ENCODE peak calls at places on chromosomes 6 and 20, in eight cellular contexts. One of them, this sample, is unnamed.
A peak's percentile ranks its signal among the peaks of the same experiment; 100 is the strongest.

GRCh38 chr20:62043131-62043914 is 22.4 kb downstream of the TAF4 start:
- DNase-seq in adipocyte: peak; percentile 56
- DNase-seq in OCI-LY7: no peak
- DNase-seq in left lung: peak; percentile 22
- DNase-seq in A549: no peak
- DNase-seq in GM23338: no peak
- DNase-seq in GM12878: no peak
- DNase-seq in colonic mucosa: no peak
- DNase-seq in this sample: no peak

GRCh38 chr6:87543836-87544735 is 45.7 kb downstream of the RARS2 start:
- DNase-seq in GM12878: no peak
- DNase-seq in GM23338: no peak
- DNase-seq in A549: no peak
- DNase-seq in adipocyte: no peak
- DNase-seq in left lung: no peak
- DNase-seq in colonic mucosa: no peak
- DNase-seq in OCI-LY7: no peak
- DNase-seq in this sample: peak; percentile 17

GRCh38 chr20:35359335-35359997 is 52.3 kb downstream of the UQCC1 start:
- DNase-seq in GM23338: no peak
- DNase-seq in colonic mucosa: no peak
- DNase-seq in adipocyte: no peak
- DNase-seq in GM12878: no peak
- DNase-seq in left lung: no peak
- DNase-seq in A549: no peak
- DNase-seq in OCI-LY7: no peak
- DNase-seq in this sample: no peak

GRCh38 chr20:38298768-38299288 is 5.1 kb upstream of the BPI start:
- DNase-seq in adipocyte: peak; percentile 66
- DNase-seq in GM12878: no peak
- DNase-seq in left lung: no peak
- DNase-seq in A549: no peak
- DNase-seq in colonic mucosa: peak; percentile 38
- DNase-seq in GM23338: no peak
- DNase-seq in OCI-LY7: no peak
- DNase-seq in this sample: no peak

GRCh38 chr6:56760842-56761241 is 118.2 kb upstream of the DST start:
- DNase-seq in OCI-LY7: no peak
- DNase-seq in left lung: no peak
- DNase-seq in GM23338: no peak
- DNase-seq in adipocyte: no peak
- DNase-seq in colonic mucosa: no peak
- DNase-seq in GM12878: no peak
- DNase-seq in A549: no peak
- DNase-seq in this sample: no peak

GRCh38 chr6:133236898-133237297 is 4.3 kb upstream of the EYA4 start:
- DNase-seq in left lung: no peak
- DNase-seq in GM12878: no peak
- DNase-seq in OCI-LY7: no peak
- DNase-seq in adipocyte: peak; percentile 91
- DNase-seq in colonic mucosa: no peak
- DNase-seq in GM23338: no peak
- DNase-seq in A549: no peak
- DNase-seq in this sample: no peak

GRCh38 chr6:151704383-151704782 is 103.1 kb upstream of the ESR1 start:
- DNase-seq in GM12878: no peak
- DNase-seq in left lung: no peak
- DNase-seq in OCI-LY7: no peak
- DNase-seq in colonic mucosa: no peak
- DNase-seq in A549: no peak
- DNase-seq in adipocyte: no peak
- DNase-seq in GM23338: no peak
- DNase-seq in this sample: no peak

GRCh38 chr20:44071526-44072111 is 115.4 kb downstream of the JPH2 start:
- DNase-seq in GM12878: no peak
- DNase-seq in GM23338: no peak
- DNase-seq in OCI-LY7: no peak
- DNase-seq in colonic mucosa: no peak
- DNase-seq in A549: no peak
- DNase-seq in left lung: peak; percentile 68
- DNase-seq in adipocyte: no peak
- DNase-seq in this sample: no peak

GRCh38 chr6:123967900-123968299 is 164.2 kb downstream of the NKAIN2 start:
- DNase-seq in colonic mucosa: no peak
- DNase-seq in GM12878: no peak
- DNase-seq in A549: no peak
- DNase-seq in GM23338: no peak
- DNase-seq in adipocyte: no peak
- DNase-seq in left lung: no peak
- DNase-seq in OCI-LY7: no peak
- DNase-seq in this sample: no peak

GRCh38 chr20:34891166-34892062 is 15.0 kb downstream of the ACSS2 start:
- DNase-seq in OCI-LY7: no peak
- DNase-seq in adipocyte: peak; percentile 72
- DNase-seq in colonic mucosa: no peak
- DNase-seq in GM12878: no peak
- DNase-seq in left lung: no peak
- DNase-seq in GM23338: no peak
- DNase-seq in A549: no peak
- DNase-seq in this sample: no peak

GRCh38 chr6:8215631-8216030 is 113.3 kb upstream of the EEF1E1 start:
- DNase-seq in A549: no peak
- DNase-seq in OCI-LY7: no peak
- DNase-seq in colonic mucosa: no peak
- DNase-seq in GM12878: no peak
- DNase-seq in GM23338: no peak
- DNase-seq in left lung: no peak
- DNase-seq in adipocyte: peak; percentile 71
- DNase-seq in this sample: no peak

GRCh38 chr20:7347409-7347808 is 579.9 kb downstream of the BMP2 start:
- DNase-seq in colonic mucosa: no peak
- DNase-seq in GM12878: no peak
- DNase-seq in adipocyte: no peak
- DNase-seq in A549: no peak
- DNase-seq in GM23338: no peak
- DNase-seq in left lung: no peak
- DNase-seq in OCI-LY7: no peak
- DNase-seq in this sample: no peak

DNA sequence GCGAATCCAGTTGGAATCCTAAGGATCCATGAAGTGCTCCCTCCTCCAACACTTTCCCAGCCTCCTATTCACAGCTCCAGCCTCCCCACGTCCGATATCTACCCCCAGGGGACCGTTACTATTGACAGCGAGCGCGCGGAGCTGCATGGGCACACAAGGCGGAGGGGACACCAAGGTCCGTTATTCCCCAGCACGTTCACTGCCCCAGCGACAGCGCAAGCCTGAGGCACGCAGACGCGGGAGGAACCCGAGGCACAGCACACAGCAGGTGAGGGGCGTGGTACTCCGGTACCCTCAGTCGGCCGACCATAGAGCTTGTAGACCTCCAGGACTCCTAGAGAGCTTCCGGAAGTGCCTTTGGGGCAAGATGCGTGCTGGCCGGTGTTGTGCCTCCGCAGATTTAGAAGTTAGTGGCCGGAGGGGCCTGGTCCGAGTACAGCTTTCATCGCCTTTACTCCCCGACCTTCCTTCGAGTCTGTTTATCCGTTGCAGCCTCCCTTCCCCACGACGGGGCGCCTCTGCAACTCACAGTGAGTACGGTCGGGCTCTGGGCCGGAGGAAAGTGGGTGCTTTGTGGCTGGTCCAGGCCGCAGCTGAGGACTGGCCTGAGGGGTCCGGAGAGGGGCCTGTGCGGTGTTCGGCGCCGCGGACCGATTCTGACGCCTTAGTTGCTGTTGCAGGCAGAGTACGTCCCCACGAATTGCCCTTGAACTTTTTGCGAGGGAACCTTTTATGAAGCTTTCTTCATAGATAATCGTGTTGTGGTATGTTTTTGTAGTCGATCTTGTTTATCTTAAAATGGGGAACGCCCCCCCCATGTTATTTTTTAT is at the start of gene ZKSCAN8:
- DNase-seq in OCI-LY7: peak; percentile 96
- DNase-seq in adipocyte: peak; percentile 87
- DNase-seq in left lung: peak; percentile 92
- DNase-seq in GM23338: peak; percentile 99
- DNase-seq in A549: peak; percentile 81
- DNase-seq in colonic mucosa: peak; percentile 86
- DNase-seq in GM12878: peak; percentile 78
- DNase-seq in this sample: peak; percentile 81
- H3K4me3 ChIP-seq in OCI-LY7: peak within 1 kb of the TSS; percentile 89
- H3K4me3 ChIP-seq in adipocyte: peak within 1 kb of the TSS; percentile 96
- H3K4me3 ChIP-seq in left lung: peak within 1 kb of the TSS; percentile 74
- H3K4me3 ChIP-seq in GM23338: peak within 1 kb of the TSS; percentile 83
- H3K4me3 ChIP-seq in A549: peak within 1 kb of the TSS; percentile 98
- H3K4me3 ChIP-seq in colonic mucosa: peak within 1 kb of the TSS; percentile 90
- H3K4me3 ChIP-seq in GM12878: peak within 1 kb of the TSS; percentile 88
- H3K4me3 ChIP-seq in this sample: peak within 1 kb of the TSS; percentile 80

GRCh38 chr20:50918403-50918802 is 12.8 kb downstream of the ADNP start:
- DNase-seq in OCI-LY7: no peak
- DNase-seq in GM23338: no peak
- DNase-seq in adipocyte: peak; percentile 71
- DNase-seq in left lung: no peak
- DNase-seq in GM12878: no peak
- DNase-seq in A549: no peak
- DNase-seq in colonic mucosa: no peak
- DNase-seq in this sample: no peak

GRCh38 chr20:50913976-50914375 is 17.3 kb downstream of the ADNP start:
- DNase-seq in adipocyte: peak; percentile 66
- DNase-seq in GM23338: no peak
- DNase-seq in A549: no peak
- DNase-seq in colonic mucosa: no peak
- DNase-seq in GM12878: no peak
- DNase-seq in OCI-LY7: no peak
- DNase-seq in left lung: no peak
- DNase-seq in this sample: no peak

GRCh38 chr20:50915424-50915823 is 15.8 kb downstream of the ADNP start:
- DNase-seq in colonic mucosa: no peak
- DNase-seq in A549: no peak
- DNase-seq in adipocyte: peak; percentile 69
- DNase-seq in left lung: no peak
- DNase-seq in GM23338: no peak
- DNase-seq in GM12878: no peak
- DNase-seq in OCI-LY7: no peak
- DNase-seq in this sample: no peak

GRCh38 chr20:50916934-50917333 is 14.3 kb downstream of the ADNP start:
- DNase-seq in left lung: no peak
- DNase-seq in adipocyte: no peak
- DNase-seq in colonic mucosa: no peak
- DNase-seq in A549: no peak
- DNase-seq in GM12878: no peak
- DNase-seq in OCI-LY7: no peak
- DNase-seq in GM23338: no peak
- DNase-seq in this sample: no peak

DNA sequence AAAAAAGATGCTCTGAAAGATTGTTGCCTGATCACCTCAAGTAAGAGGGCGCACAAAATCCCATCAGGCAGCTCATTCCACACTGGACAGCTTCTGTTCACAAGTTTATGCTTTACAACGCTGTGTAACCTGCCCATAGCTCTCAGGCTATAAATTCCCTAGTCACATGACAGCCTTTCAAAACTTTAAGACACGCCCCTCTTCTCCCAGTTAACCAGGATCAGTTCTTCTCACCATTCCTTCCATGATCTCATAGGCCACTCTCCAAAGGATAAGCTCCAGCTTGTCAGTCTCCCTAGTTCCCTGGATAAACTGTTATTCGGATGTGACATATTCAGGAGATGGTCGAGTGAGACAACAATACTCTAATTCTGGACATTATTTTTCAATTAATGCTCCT is 15.0 kb downstream of the ADNP start:
- DNase-seq in left lung: no peak
- DNase-seq in GM12878: no peak
- DNase-seq in OCI-LY7: no peak
- DNase-seq in A549: no peak
- DNase-seq in GM23338: peak; percentile 52
- DNase-seq in colonic mucosa: peak; percentile 49
- DNase-seq in adipocyte: peak; percentile 60
- DNase-seq in this sample: peak; percentile 73
- H3K4me1 ChIP-seq in left lung: peaks cover 84% of the 10 kb centered on the region
- H3K4me1 ChIP-seq in GM12878: peaks cover 62% of the 10 kb centered on the region
- H3K4me1 ChIP-seq in OCI-LY7: peaks cover 86% of the 10 kb centered on the region
- H3K4me1 ChIP-seq in A549: peaks cover 53% of the 10 kb centered on the region
- H3K4me1 ChIP-seq in GM23338: peaks cover 56% of the 10 kb centered on the region
- H3K4me1 ChIP-seq in colonic mucosa: peaks cover 10% of the 10 kb centered on the region
- H3K4me1 ChIP-seq in adipocyte: peaks cover 69% of the 10 kb centered on the region
- H3K4me1 ChIP-seq in this sample: peaks cover 17% of the 10 kb centered on the region

DNA sequence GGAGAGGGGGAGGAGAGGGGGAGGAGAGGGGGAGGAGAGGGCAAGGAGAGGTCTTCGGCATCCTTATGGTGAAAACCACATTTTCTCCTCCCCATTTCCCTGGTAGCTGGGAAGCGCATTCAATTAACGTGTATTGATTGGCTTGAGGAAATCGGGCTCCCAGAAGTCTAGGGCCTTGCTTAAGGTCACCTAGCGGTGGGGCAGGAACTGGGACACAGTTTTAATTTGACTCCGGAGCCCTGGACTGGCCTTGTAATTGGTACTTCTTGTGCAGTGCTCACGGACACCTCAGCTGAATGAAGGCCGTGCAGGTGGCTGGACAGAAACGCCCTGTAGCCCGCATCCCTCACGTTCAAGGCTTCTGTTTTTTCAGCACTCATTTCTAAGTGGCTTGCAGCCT is 42.8 kb downstream of the CTCFL start:
- DNase-seq in GM23338: no peak
- DNase-seq in GM12878: no peak
- DNase-seq in adipocyte: no peak
- DNase-seq in left lung: no peak
- DNase-seq in A549: no peak
- DNase-seq in colonic mucosa: no peak
- DNase-seq in OCI-LY7: peak; percentile 71
- DNase-seq in this sample: no peak
- H3K4me3 ChIP-seq in GM23338: no peak overlapping the region
- H3K4me3 ChIP-seq in GM12878: no peak overlapping the region
- H3K4me3 ChIP-seq in adipocyte: no peak overlapping the region
- H3K4me3 ChIP-seq in left lung: no peak overlapping the region
- H3K4me3 ChIP-seq in A549: no peak overlapping the region
- H3K4me3 ChIP-seq in colonic mucosa: no peak overlapping the region
- H3K4me3 ChIP-seq in OCI-LY7: peak overlapping the region; percentile 69
- H3K4me3 ChIP-seq in this sample: no peak overlapping the region

DNA sequence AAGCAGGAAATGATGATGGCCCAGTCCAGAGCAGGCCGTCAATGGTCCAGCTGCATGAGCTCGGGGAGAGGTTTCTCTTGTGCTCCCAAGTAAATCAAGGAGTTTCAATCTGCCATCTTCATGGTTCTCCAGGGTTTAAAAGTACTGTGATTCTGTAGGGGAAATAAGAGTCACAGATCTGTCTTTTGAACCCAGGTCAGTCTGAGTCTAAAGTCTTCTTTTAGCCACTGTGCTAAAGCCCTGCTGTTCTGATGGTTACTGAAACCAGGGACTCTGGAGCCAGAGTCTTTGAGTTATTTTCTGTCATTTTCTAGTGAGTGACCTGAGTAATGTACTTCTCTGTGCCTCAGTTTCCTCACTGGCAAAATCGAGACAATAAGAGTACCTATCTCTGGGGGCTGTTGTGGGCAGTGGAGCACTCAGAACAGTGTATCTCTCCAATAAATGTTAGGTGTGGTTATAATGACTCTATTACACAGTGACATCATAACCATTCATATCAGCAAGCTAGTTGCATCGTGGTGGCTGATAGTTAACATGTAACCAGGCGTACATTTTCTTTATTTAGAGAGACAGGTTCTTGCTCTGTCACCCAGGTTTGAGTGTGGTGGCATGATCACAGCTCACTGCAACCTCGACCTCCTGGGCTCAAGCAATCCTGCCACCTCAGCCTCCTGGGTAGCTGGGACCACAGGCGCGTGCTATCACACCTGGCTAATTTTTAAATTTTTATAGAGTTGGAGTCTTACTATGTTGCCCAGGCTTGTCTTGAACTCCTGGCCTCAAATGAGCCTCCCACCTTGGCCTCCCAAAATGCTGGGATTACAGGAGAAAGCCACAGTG is 74.6 kb upstream of the KCNG1 start:
- DNase-seq in A549: no peak
- DNase-seq in OCI-LY7: no peak
- DNase-seq in GM23338: no peak
- DNase-seq in colonic mucosa: no peak
- DNase-seq in GM12878: no peak
- DNase-seq in adipocyte: no peak
- DNase-seq in left lung: no peak
- DNase-seq in this sample: peak; percentile 87
- H3K4me1 ChIP-seq in A549: no peaks in the 10 kb centered on the region
- H3K4me1 ChIP-seq in OCI-LY7: peaks cover 44% of the 10 kb centered on the region
- H3K4me1 ChIP-seq in GM23338: peaks cover 6% of the 10 kb centered on the region
- H3K4me1 ChIP-seq in colonic mucosa: no peaks in the 10 kb centered on the region
- H3K4me1 ChIP-seq in GM12878: no peaks in the 10 kb centered on the region
- H3K4me1 ChIP-seq in adipocyte: no peaks in the 10 kb centered on the region
- H3K4me1 ChIP-seq in left lung: no peaks in the 10 kb centered on the region
- H3K4me1 ChIP-seq in this sample: no peaks in the 10 kb centered on the region